ENCODE peak calls at places on chromosomes 2 and 18, in four cellular contexts. Y is GM03348; P is AG20443; A is CD4-positive, alpha-beta T cell. U is an unnamed sample.

GRCh38 chr2:45353879-45354278 is 257.2 kb downstream of the SRBD1 start:
- DNase-seq in P (peak; percentile 90), A (no peak), Y (peak; percentile 83), U (peak; percentile 88)

GRCh38 chr2:201366166-201366565 is 9.0 kb upstream of the FLACC1 start:
- DNase-seq in P (no peak), A (no peak), Y (no peak), U (no peak)

GRCh38 chr2:232435805-232436204 is 20.1 kb upstream of the ALPI start:
- DNase-seq in P (peak; percentile 4), A (no peak), Y (peak; percentile 5), U (no peak)

GRCh38 chr2:68861330-68861729 is 9.9 kb downstream of the BMP10 start:
- DNase-seq in Y (no peak), A (no peak), P (no peak), U (no peak)

GRCh38 chr2:60058781-60059180 is 494.7 kb downstream of the BCL11A start:
- DNase-seq in A (no peak), Y (no peak), P (no peak), U (no peak)

GRCh38 chr2:12097860-12098259 is 351.4 kb downstream of the LPIN1 start:
- DNase-seq in P (no peak), A (no peak), Y (no peak), U (no peak)

GRCh38 chr2:61962095-61962984 is 56.9 kb downstream of the COMMD1 start:
- DNase-seq in P (no peak), Y (no peak), A (no peak), U (no peak)

GRCh38 chr2:15795426-15795825 is 144.9 kb upstream of the MYCN start:
- DNase-seq in P (no peak), Y (no peak), A (no peak), U (no peak)

GRCh38 chr2:100747551-100747950 is 72.4 kb upstream of the NPAS2 start:
- DNase-seq in Y (no peak), P (no peak), A (no peak), U (no peak)

GRCh38 chr18:36576339-36576738 is 252.5 kb downstream of the TPGS2 start:
- DNase-seq in Y (no peak), P (no peak), A (no peak), U (no peak)

GRCh38 chr2:178241852-178242551 is 47.7 kb downstream of the OSBPL6 start:
- DNase-seq in P (peak; percentile 87), A (no peak), Y (peak; percentile 87), U (peak; percentile 90)

GRCh38 chr2:226078656-226079055 is 679.1 kb downstream of the NYAP2 start:
- DNase-seq in P (no peak), Y (no peak), A (no peak), U (no peak)

GRCh38 chr2:43397411-43397810 is 171.0 kb upstream of the ZFP36L2 start:
- DNase-seq in P (no peak), A (no peak), Y (no peak), U (no peak)

GRCh38 chr2:202429164-202429980 is 53.2 kb downstream of the BMPR2 start:
- DNase-seq in P (peak; percentile 9), A (no peak), Y (peak; percentile 50), U (peak; percentile 22)

GRCh38 chr2:26477911-26478253 is at the start of gene OTOF:
- DNase-seq in P (peak; percentile 93), A (no peak), Y (peak; percentile 87), U (peak; percentile 92)

GRCh38 chr2:148350211-148350610 is 294.3 kb upstream of the EPC2 start:
- DNase-seq in P (no peak), Y (no peak), A (no peak), U (no peak)

GRCh38 chr18:78416853-78417252 is 562.8 kb upstream of the SALL3 start:
- DNase-seq in Y (no peak), A (no peak), P (no peak), U (no peak)

GRCh38 chr2:216731465-216731864 is 36.1 kb upstream of the IGFBP5 start:
- DNase-seq in Y (no peak), P (no peak), A (no peak), U (no peak)

GRCh38 chr2:239370403-239370802 is 30.4 kb downstream of the HDAC4 start:
- DNase-seq in A (peak; percentile 28), P (no peak), Y (no peak), U (no peak)

GRCh38 chr2:178280261-178280852 is 86.0 kb downstream of the OSBPL6 start:
- DNase-seq in A (no peak), Y (peak; percentile 68), P (peak; percentile 41), U (peak; percentile 60)

U was measured in AG08395.